ENCODE peak calls at places on chromosomes 4 and X, in ten cellular contexts. F is ascending aorta, N is neuronal stem cell, B is aorta, K is lower lobe of right lung, T is PC-9, M is cardiac muscle cell, O is AG04450, I is GM23248, P is colonic mucosa. W is an unnamed sample. For H3K9me3, the result is how much of the 10 kb centered on the place peaks cover.

GRCh38 chrX:148380107-148380506 is 120.3 kb upstream of the AFF2 start:
- DNase-seq in N (no peak), P (no peak), K (no peak), I (no peak), B (no peak), F (no peak), O (no peak), M (no peak), T (no peak), W (peak)

GRCh38 chrX:145910017-145910416 is 92.4 kb downstream of the SLITRK2 start:
- DNase-seq in K (no peak), T (no peak), P (no peak), M (no peak), F (no peak), O (no peak), I (no peak), B (no peak), N (no peak), W (no peak)

GRCh38 chrX:70089575-70090297 is 27.5 kb downstream of the OTUD6A start:
- DNase-seq in O (no peak), N (no peak), T (no peak), P (no peak), B (no peak), K (no peak), F (no peak), M (peak), I (peak), W (no peak)

GRCh38 chr4:77044458-77045124 is 31.2 kb downstream of the CCNI start:
- DNase-seq in B (no peak), T (no peak), K (no peak), M (peak), F (no peak), P (no peak), O (no peak), I (peak), N (no peak), W (peak)

GRCh38 chrX:139204903-139205667 is 325.5 kb upstream of the F9 start:
- DNase-seq in B (peak), F (no peak), P (peak), M (no peak), O (no peak), T (no peak), N (no peak), I (peak), K (peak), W (no peak)

GRCh38 chr4:73868206-73869129 is 725 bp upstream of the CXCL1 start:
- DNase-seq in N (peak), K (no peak), I (no peak), P (peak), O (no peak), B (no peak), M (no peak), F (no peak), T (no peak), W (peak)

GRCh38 chrX:24982306-24982965 is 33.3 kb downstream of the ARX start:
- DNase-seq in T (no peak), O (no peak), M (no peak), K (no peak), N (no peak), B (no peak), I (peak), F (no peak), P (no peak), W (no peak)

GRCh38 chr4:75028196-75028854 is 95.4 kb downstream of the PARM1 start:
- DNase-seq in B (no peak), M (no peak), O (no peak), K (peak), N (no peak), F (no peak), P (no peak), T (no peak), I (no peak), W (no peak)

GRCh38 chrX:43958529-43958928 is 14.7 kb downstream of the NDP start:
- DNase-seq in B (no peak), P (peak), N (peak), T (peak), M (peak), K (no peak), O (peak), I (peak), F (no peak), W (peak)

GRCh38 chrX:80550722-80551121 is 130.5 kb downstream of the TENT5D start:
- DNase-seq in F (no peak), P (no peak), N (no peak), I (peak), B (no peak), K (no peak), O (no peak), M (no peak), T (no peak), W (no peak)

GRCh38 chr4:40003986-40004385 is 26.3 kb upstream of the PDS5A start:
- DNase-seq in P (no peak), K (no peak), I (peak), B (no peak), F (no peak), M (no peak), O (peak), N (no peak), T (no peak), W (no peak)

GRCh38 chr4:37723067-37723466 is 36.9 kb upstream of the RELL1 start:
- DNase-seq in I (no peak), O (no peak), P (no peak), N (no peak), K (no peak), F (no peak), B (no peak), M (no peak), T (no peak), W (no peak)

GRCh38 chr4:168832746-168833575 is 177.1 kb downstream of the CBR4 start:
- DNase-seq in T (no peak), I (peak), M (no peak), O (no peak), N (no peak), K (no peak), P (peak), B (peak), F (peak), W (no peak)

GRCh38 chr4:2275546-2276251 is 13.8 kb upstream of the MXD4 start:
- DNase-seq in T (no peak), P (no peak), M (no peak), B (peak), N (no peak), K (peak), O (no peak), I (no peak), F (no peak), W (no peak)

GRCh38 chrX:153744210-153745066 is 19.6 kb upstream of the PLXNB3 start:
- DNase-seq in P (peak), O (no peak), T (no peak), I (peak), B (no peak), F (no peak), K (no peak), M (no peak), N (no peak), W (no peak)

GRCh38 chr4:7048642-7049041 is 5.5 kb downstream of the TADA2B start:
- DNase-seq in K (no peak), M (no peak), N (no peak), P (no peak), F (no peak), O (no peak), B (peak), I (no peak), T (no peak), W (no peak)

GRCh38 chr4:155667538-155668511 is 1.2 kb downstream of the GUCY1A1 start:
- DNase-seq in B (peak), I (peak), T (no peak), N (peak), F (peak), O (no peak), P (peak), K (peak), M (peak), W (peak)

GRCh38 chr4:144967161-144967560 is 130.8 kb downstream of the ANAPC10 start:
- DNase-seq in B (no peak), F (no peak), P (no peak), M (no peak), I (no peak), O (no peak), K (no peak), N (no peak), T (no peak), W (no peak)

DNA sequence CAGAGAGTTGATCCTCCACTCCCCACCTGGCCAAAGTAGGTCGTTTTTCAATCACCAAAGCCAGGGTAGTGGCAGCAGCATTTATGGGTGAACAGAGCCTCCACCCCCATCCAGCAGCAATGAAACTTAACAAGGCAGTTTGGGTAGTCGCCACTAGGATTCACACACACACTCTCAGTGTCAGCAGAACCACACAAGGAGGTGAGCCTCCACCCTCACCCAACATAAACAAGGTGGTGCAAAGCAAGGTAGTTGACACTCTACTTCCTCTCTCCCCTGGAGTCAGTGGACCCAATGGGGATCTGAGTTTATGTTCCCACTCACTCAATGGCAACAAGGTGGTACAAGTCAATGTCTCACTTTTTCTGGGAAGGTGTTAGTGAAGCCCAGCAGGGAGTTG is 50.4 kb upstream of the CCDC149 start:
- DNase-seq in N (no peak), K (no peak), O (no peak), T (no peak), M (no peak), I (no peak), P (no peak), B (no peak), F (no peak), W (no peak)
- H3K9me3 ChIP-seq in N (under half), K (under half), O (under half), T (under half), M (under half), I (under half), P (under half), B (under half), F (under half), W (under half)

GRCh38 chr4:3462790-3463415 is at the start of gene DOK7:
- DNase-seq in N (no peak), K (no peak), M (no peak), T (no peak), P (peak), O (no peak), I (peak), F (no peak), B (peak), W (no peak)

GRCh38 chr4:3463556-3464348 is 646 bp downstream of the DOK7 start:
- DNase-seq in M (no peak), N (no peak), P (no peak), O (no peak), F (no peak), K (no peak), T (no peak), B (no peak), I (no peak), W (no peak)

GRCh38 chr4:3461515-3462291 is 1.4 kb upstream of the DOK7 start:
- DNase-seq in K (peak), P (peak), O (no peak), M (peak), F (peak), T (peak), N (no peak), I (no peak), B (peak), W (peak)

GRCh38 chr4:3460926-3461325 is 2.2 kb upstream of the DOK7 start:
- DNase-seq in O (no peak), B (no peak), F (no peak), P (no peak), T (no peak), K (no peak), I (no peak), N (no peak), M (no peak), W (no peak)

DNA sequence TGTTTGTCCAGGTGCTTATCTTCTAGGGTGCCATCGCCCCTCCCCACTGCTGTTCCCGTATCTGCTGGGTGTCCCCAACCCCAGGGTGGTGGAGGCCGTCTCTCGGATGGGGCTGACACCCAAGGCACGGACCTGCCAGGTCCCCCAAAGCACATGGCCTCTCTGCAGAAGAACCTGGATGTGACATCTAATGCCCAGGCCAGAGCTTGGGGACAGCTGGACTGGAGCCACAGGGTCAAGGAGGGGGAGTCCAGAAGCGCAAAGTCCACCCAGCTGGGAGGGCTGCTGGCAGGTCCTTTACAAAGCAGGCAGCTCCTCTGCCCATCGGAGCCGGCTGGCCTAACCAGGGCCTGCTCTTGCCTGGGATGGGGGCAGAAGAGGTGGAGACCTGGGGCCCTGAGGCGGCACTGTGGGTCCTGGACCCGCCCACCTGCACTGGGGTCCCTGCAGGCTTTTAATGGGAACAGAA is 751 bp upstream of the DOK7 start:
- DNase-seq in I (no peak), N (no peak), M (no peak), O (no peak), T (no peak), P (no peak), K (no peak), B (no peak), F (no peak), W (no peak)
- H3K27ac ChIP-seq in I (no peak), N (no peak), M (no peak), O (no peak), T (no peak), P (no peak), K (no peak), B (peak), F (peak), W (no peak)

DNA sequence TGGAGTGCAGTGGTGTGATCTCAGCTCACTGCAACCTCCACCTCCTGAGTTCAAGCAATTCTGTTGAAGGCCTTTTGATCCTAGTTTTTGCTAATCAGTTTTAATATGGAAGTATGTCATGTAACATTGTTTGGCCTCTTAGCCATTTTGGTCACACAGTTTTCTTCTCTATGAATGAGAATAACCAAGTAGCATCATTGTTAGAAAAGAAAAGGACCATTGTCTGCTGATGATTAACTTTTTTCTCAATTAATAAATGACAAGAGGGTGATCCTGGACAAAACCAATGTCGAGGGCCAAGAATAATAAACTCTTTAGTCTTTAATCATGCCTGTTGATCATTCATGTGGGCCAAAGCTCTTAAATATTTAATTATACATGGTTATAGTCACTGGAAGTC is 289.3 kb upstream of the MAGEB2 start:
- DNase-seq in B (no peak), N (no peak), P (no peak), F (no peak), T (no peak), O (no peak), M (no peak), I (no peak), K (no peak), W (no peak)
- H3K4me3 ChIP-seq in B (no peak), N (no peak), P (no peak), F (no peak), T (no peak), O (no peak), M (no peak), I (no peak), K (no peak), W (no peak)

GRCh38 chrX:151860827-151861226 is 51.9 kb upstream of the MAGEA4 start:
- DNase-seq in P (no peak), F (no peak), T (no peak), I (no peak), B (no peak), O (no peak), M (no peak), K (no peak), N (no peak), W (no peak)
- H3K9me3 ChIP-seq in P (under half), F (under half), T (under half), I (under half), B (under half), O (under half), M (under half), K (under half), N (under half), W (under half)

GRCh38 chrX:110406822-110407221 is 48.2 kb downstream of the RTL9 start:
- DNase-seq in N (no peak), O (no peak), P (no peak), K (no peak), B (no peak), F (no peak), M (no peak), I (no peak), T (peak), W (no peak)

GRCh38 chrX:110408949-110409588 is 50.4 kb downstream of the RTL9 start:
- DNase-seq in I (no peak), B (no peak), O (no peak), F (no peak), M (peak), K (no peak), P (no peak), N (no peak), T (no peak), W (no peak)

GRCh38 chrX:110407910-110408545 is 49.4 kb downstream of the RTL9 start:
- DNase-seq in P (peak), M (peak), I (peak), K (no peak), F (no peak), O (no peak), N (peak), T (peak), B (no peak), W (peak)

GRCh38 chrX:110410598-110410997 is 52.0 kb downstream of the RTL9 start:
- DNase-seq in F (no peak), B (no peak), T (no peak), K (no peak), O (no peak), P (no peak), N (no peak), I (no peak), M (no peak), W (no peak)

DNA sequence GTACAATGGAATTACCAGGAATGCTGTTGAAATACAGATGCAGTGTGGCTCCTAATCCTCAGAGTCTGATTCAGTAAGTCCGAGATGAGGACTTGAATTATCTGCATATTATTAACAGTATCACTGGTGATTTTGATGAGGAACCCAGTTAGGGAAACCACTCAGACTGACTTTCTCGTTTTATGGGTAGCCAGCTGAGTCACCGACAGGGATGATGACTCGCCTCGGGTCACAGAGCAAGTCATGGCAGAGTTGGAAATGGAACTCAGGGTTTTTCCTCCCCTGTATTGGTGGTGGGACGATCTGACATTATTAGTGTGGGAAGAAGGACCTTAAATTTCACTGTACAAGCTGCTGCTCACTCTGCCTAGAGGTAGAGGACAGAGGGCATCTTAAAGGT is 51.3 kb downstream of the RTL9 start:
- DNase-seq in M (no peak), T (peak), K (no peak), O (no peak), P (no peak), N (no peak), I (peak), F (no peak), B (no peak), W (peak)
- H3K27ac ChIP-seq in M (peak), T (no peak), K (no peak), O (no peak), P (no peak), N (no peak), I (peak), F (no peak), B (no peak), W (no peak)

W was measured in small intestine.